ENCODE peak calls at places on chromosomes 16 and 17, in six cellular contexts. T is A549, H is stomach, N is suprapubic skin, U is HepG2, L is transverse colon. J is an unnamed sample.
A peak's percentile ranks its signal among the peaks of the same experiment; 100 is the strongest.

GRCh38 chr17:2749784-2750181 is 331 bp upstream of the CCDC92B start:
- DNase-seq in T (peak; percentile 83), H (peak; percentile 78), N (no peak), U (peak; percentile 43), L (peak; percentile 78), J (peak; percentile 52)

GRCh38 chr17:64378890-64379354 is 11.7 kb downstream of the PECAM1 start:
- DNase-seq in T (no peak), H (peak; percentile 32), N (no peak), U (peak; percentile 35), L (peak; percentile 55), J (no peak)

GRCh38 chr16:28082624-28083023 is 19.1 kb upstream of the GSG1L start:
- DNase-seq in T (no peak), H (no peak), N (no peak), U (no peak), L (peak; percentile 15), J (no peak)

GRCh38 chr17:29557717-29558116 is 9.1 kb downstream of the ABHD15 start:
- DNase-seq in T (no peak), H (no peak), N (no peak), U (no peak), L (no peak), J (no peak)

GRCh38 chr17:74862108-74862901 is 2.6 kb upstream of the GRIN2C start:
- DNase-seq in T (peak; percentile 79), H (peak; percentile 70), N (no peak), U (peak; percentile 59), L (peak; percentile 60), J (peak; percentile 71)

GRCh38 chr16:56327929-56328258 is 97.5 kb downstream of the AMFR start:
- DNase-seq in T (no peak), H (no peak), N (no peak), U (no peak), L (no peak), J (no peak)

GRCh38 chr17:65027305-65027704 is 29.2 kb downstream of the GNA13 start:
- DNase-seq in T (peak; percentile 83), H (no peak), N (no peak), U (peak; percentile 15), L (no peak), J (no peak)

GRCh38 chr17:57536789-57537523 is 208.1 kb downstream of the CCDC182 start:
- DNase-seq in T (no peak), H (no peak), N (no peak), U (no peak), L (no peak), J (no peak)

GRCh38 chr16:88796278-88796677 is 7.3 kb upstream of the CDT1 start:
- DNase-seq in T (no peak), H (no peak), N (no peak), U (no peak), L (no peak), J (no peak)

GRCh38 chr17:18132711-18133110 is 24.2 kb downstream of the MYO15A start:
- DNase-seq in T (no peak), H (no peak), N (no peak), U (no peak), L (no peak), J (no peak)

GRCh38 chr16:2323701-2324100 is 16.8 kb downstream of the ABCA3 start:
- DNase-seq in T (no peak), H (no peak), N (no peak), U (no peak), L (no peak), J (peak; percentile 22)

GRCh38 chr16:29984764-29985147 is 10.7 kb downstream of the HIRIP3 start:
- DNase-seq in T (no peak), H (no peak), N (no peak), U (no peak), L (no peak), J (no peak)

GRCh38 chr16:47643610-47644009 is 182.5 kb downstream of the PHKB start:
- DNase-seq in T (no peak), H (no peak), N (no peak), U (no peak), L (no peak), J (no peak)

GRCh38 chr17:44981221-44981968 is 13.3 kb upstream of the C1QL1 start:
- DNase-seq in T (peak; percentile 84), H (no peak), N (no peak), U (peak; percentile 67), L (no peak), J (peak; percentile 26)

GRCh38 chr16:81485225-81485624 is 40.6 kb downstream of the CMIP start:
- DNase-seq in T (no peak), H (no peak), N (no peak), U (no peak), L (no peak), J (no peak)

GRCh38 chr17:64385187-64386083 is 5.2 kb downstream of the PECAM1 start:
- DNase-seq in T (peak; percentile 53), H (no peak), N (no peak), U (peak; percentile 96), L (peak; percentile 48), J (peak; percentile 85)

GRCh38 chr16:65713409-65713808 is 591.5 kb upstream of the CDH11 start:
- DNase-seq in T (no peak), H (no peak), N (no peak), U (no peak), L (no peak), J (no peak)
- TF ChIP-seq EP300 in T (no peak), H (no peak), N (no peak), U (no peak), L (no peak), J (no peak)

DNA sequence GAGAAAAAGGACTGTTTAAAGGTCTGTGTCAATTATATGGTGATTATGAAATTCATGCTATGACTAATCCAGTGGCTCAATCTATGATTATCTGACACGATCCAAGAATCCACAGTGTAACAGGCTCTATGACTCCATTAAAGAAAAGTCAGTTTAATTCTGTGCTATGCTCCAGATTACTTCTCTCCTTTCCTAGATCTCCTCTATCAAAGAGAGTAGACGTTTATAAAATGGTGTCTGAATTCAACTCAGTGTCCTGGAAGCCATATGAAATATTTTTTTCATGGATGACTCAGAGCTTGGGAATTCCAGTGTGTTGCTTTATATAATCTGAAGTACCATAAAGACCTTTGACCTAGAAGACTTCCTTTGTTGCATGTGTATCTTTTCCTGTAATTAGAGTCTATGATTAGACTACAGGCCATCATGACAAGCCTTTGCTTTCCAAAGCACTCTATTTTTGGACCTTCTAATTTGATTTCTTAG is 27.0 kb upstream of the NF1 start:
- DNase-seq in T (peak; percentile 63), H (no peak), N (no peak), U (peak; percentile 14), L (no peak), J (no peak)
- H3K27ac ChIP-seq in T (peak overlapping the region; percentile 54), H (peak overlapping the region; percentile 29), N (peak overlapping the region; percentile 29), U (no peak overlapping the region), L (peak overlapping the region; percentile 75), J (peak overlapping the region; percentile 39)

GRCh38 chr17:41786227-41787020 is at the start of gene JUP:
- DNase-seq in T (peak; percentile 100), H (peak; percentile 100), N (peak; percentile 99), U (peak; percentile 99), L (peak; percentile 100), J (peak; percentile 99)
- TF ChIP-seq EP300 in T (no peak), H (no peak), N (no peak), U (no peak), L (no peak), J (no peak)

GRCh38 chr17:4942760-4943508 is 2.9 kb downstream of the RNF167 start:
- DNase-seq in T (no peak), H (no peak), N (no peak), U (no peak), L (no peak), J (no peak)

GRCh38 chr17:4944554-4945175 is 3.7 kb downstream of the PFN1 start:
- DNase-seq in T (no peak), H (no peak), N (no peak), U (no peak), L (no peak), J (no peak)

GRCh38 chr17:4945176-4945943 is 3.0 kb downstream of the PFN1 start:
- DNase-seq in T (peak; percentile 97), H (peak; percentile 79), N (peak; percentile 92), U (peak; percentile 59), L (peak; percentile 88), J (no peak)

GRCh38 chr17:4945944-4946280 is 2.4 kb downstream of the PFN1 start:
- DNase-seq in T (no peak), H (no peak), N (no peak), U (no peak), L (no peak), J (no peak)

DNA sequence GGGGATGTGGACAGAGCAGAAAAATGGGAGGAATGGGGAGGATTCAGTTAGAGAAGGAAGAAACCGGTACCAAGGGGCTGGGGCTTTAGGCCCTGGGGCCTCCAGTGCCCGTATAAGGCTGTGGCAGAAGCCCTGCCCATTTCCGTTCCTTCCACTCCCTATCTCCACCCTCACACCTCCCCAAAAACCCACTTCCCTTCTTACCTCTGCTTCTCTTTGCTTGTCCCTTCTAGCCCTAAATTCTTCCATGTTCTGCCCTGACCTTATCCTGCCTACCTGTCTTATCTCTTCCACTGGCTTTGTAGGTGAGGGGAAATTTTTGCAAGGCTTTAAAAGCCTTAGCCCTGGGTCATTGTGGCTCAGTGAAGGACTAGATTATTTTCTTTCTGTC is 4.1 kb downstream of the RNF167 start:
- DNase-seq in T (no peak), H (no peak), N (no peak), U (no peak), L (peak; percentile 37), J (no peak)
- H3K27ac ChIP-seq in T (no peak overlapping the region), H (peak overlapping the region; percentile 97), N (peak overlapping the region; percentile 98), U (peak overlapping the region; percentile 38), L (peak overlapping the region; percentile 100), J (peak overlapping the region; percentile 97)

DNA sequence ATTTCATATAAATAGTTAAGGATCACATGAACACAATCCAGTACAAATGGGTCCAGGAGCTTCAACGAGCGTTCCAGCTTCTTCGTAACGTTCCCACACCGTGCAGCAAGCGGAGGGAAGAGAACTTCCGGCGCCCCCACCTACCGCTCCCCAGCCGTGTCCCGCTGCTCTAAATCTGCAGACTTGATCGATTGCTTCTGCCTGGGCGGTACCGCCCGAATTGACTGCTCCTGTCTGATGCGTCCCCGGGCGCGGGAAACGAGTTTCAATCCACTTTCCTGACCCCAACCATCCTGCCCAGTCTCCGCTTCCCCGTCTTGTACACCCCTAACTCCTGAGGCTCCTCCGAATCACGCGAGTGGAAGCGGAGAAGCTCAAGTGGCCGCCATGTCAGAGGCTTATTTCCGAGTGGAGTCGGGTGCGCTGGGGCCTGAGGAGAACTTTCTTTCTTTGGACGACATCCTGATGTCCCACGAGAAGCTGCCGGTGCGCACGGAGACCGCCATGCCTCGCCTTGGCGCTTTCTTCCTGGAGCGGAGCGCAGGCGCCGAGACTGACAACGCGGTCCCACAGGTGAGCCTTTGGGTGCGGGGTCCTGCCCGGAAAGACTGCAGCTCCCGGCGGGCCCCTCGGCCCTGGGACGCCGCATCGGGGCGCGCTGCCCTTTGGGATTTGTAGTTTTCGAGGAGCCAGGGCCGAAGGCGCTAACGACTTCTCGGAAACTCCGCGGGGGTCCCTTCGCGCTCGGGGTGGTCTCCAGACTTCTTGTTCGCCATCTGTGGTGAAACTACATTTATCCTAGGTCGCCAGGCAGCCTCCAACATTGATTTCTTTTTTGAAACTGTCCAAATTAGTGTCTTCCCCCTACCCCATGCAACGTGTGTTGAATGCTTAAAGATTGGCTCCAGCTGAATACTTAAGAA is at the start of gene GINS3:
- DNase-seq in T (peak; percentile 93), H (peak; percentile 85), N (peak; percentile 89), U (peak; percentile 86), L (peak; percentile 90), J (peak; percentile 94)
- TF ChIP-seq EP300 in T (no peak), H (no peak), N (no peak), U (peak; percentile 42), L (no peak), J (no peak)